ENCODE peak calls at places on chromosomes 2 and 18, in ten cellular contexts. F is fibroblast of lung; Y is amniotic stem cell; O is NCI-H460; P is CD4-positive, alpha-beta T cell; E is RWPE1; S is GM12892; W is hippocampal formation; M is stimulated activated CD4-positive, alpha-beta T cell treated with anti-CD3 and anti-CD28 coated beads, TNF-alpha, amount 100 ng/mL, for 24 hours; L is cardiac muscle cell. R is an unnamed sample.

GRCh38 chr2:10654069-10654468 is 35.7 kb downstream of the NOL10 start:
- DNase-seq in L (peak), W (no peak), S (no peak), E (peak), F (peak), Y (no peak), P (no peak), M (peak), O (no peak), R (no peak)

GRCh38 chr18:22544626-22545025 is 126.9 kb upstream of the CTAGE1 start:
- DNase-seq in W (no peak), P (no peak), S (no peak), E (no peak), M (no peak), F (no peak), L (no peak), Y (no peak), O (no peak), R (no peak)

GRCh38 chr2:183416741-183417140 is 292.5 kb downstream of the NUP35 start:
- DNase-seq in P (no peak), E (no peak), L (no peak), O (no peak), M (no peak), F (no peak), Y (no peak), S (no peak), W (no peak), R (no peak)

GRCh38 chr2:216880509-216881184 is 20.8 kb upstream of the TNP1 start:
- DNase-seq in W (no peak), Y (no peak), P (no peak), L (peak), O (no peak), M (no peak), E (no peak), S (no peak), F (peak), R (no peak)

GRCh38 chr2:188813315-188813714 is 160.9 kb upstream of the COL3A1 start:
- DNase-seq in M (no peak), E (no peak), S (no peak), F (peak), O (no peak), L (peak), Y (no peak), W (no peak), P (no peak), R (no peak)

GRCh38 chr2:207513577-207514257 is 16.0 kb upstream of the CREB1 start:
- DNase-seq in O (peak), Y (peak), F (peak), S (no peak), W (no peak), L (peak), E (peak), P (no peak), M (no peak), R (no peak)

GRCh38 chr2:174901075-174901474 is 104.1 kb downstream of the CHN1 start:
- DNase-seq in Y (no peak), L (peak), O (no peak), P (no peak), S (no peak), F (peak), W (no peak), E (no peak), M (no peak), R (no peak)

GRCh38 chr2:29788066-29788465 is 133.3 kb downstream of the ALK start:
- DNase-seq in F (no peak), E (no peak), O (no peak), Y (no peak), L (no peak), W (no peak), S (no peak), M (no peak), P (no peak), R (no peak)

GRCh38 chr2:238645716-238646115 is 202.2 kb upstream of the TWIST2 start:
- DNase-seq in L (no peak), F (no peak), P (no peak), E (no peak), O (no peak), W (no peak), Y (no peak), S (no peak), M (no peak), R (no peak)

GRCh38 chr2:42378415-42378814 is 17.4 kb upstream of the COX7A2L start:
- DNase-seq in S (no peak), P (no peak), O (no peak), W (no peak), E (no peak), L (no peak), M (no peak), F (no peak), Y (no peak), R (no peak)

GRCh38 chr2:231701456-231702373 is 6.6 kb upstream of the PTMA start:
- DNase-seq in P (no peak), S (no peak), L (peak), M (no peak), Y (no peak), W (no peak), F (peak), O (no peak), E (peak), R (no peak)

GRCh38 chr18:46842583-46842982 is 74.7 kb downstream of the PIAS2 start:
- DNase-seq in Y (no peak), E (no peak), F (no peak), P (no peak), S (no peak), M (no peak), L (no peak), O (no peak), W (no peak), R (no peak)

GRCh38 chr18:25786778-25787177 is 303.6 kb downstream of the SS18 start:
- DNase-seq in S (no peak), O (no peak), M (no peak), L (peak), E (no peak), P (no peak), W (no peak), Y (peak), F (peak), R (no peak)

GRCh38 chr2:235951980-235952379 is 216.2 kb downstream of the GBX2 start:
- DNase-seq in L (no peak), S (no peak), M (no peak), O (no peak), Y (no peak), P (no peak), E (no peak), F (no peak), W (no peak), R (no peak)

GRCh38 chr2:33302348-33302747 is 174.1 kb upstream of the RASGRP3 start:
- DNase-seq in F (no peak), M (no peak), L (no peak), Y (no peak), S (no peak), P (no peak), W (no peak), O (no peak), E (no peak), R (no peak)

GRCh38 chr2:150426315-150426714 is 61.2 kb downstream of the RND3 start:
- DNase-seq in S (no peak), F (no peak), W (no peak), O (no peak), L (no peak), E (no peak), P (no peak), M (no peak), Y (no peak), R (no peak)

GRCh38 chr2:94872676-94873361 is 1.6 kb downstream of the TEKT4 start:
- DNase-seq in L (no peak), S (peak), O (no peak), M (no peak), Y (no peak), E (no peak), W (no peak), F (no peak), P (no peak), R (no peak)